ENCODE peak calls at places on chromosomes 13 and 19, in six cellular contexts. One of them, this sample, is unnamed.

GRCh38 chr13:50838031-50838430 is 5.5 kb downstream of the DLEU7 start:
- DNase-seq in breast epithelium: no peak
- DNase-seq in activated naive CD4-positive, alpha-beta T cell treated with anti-CD3 and anti-CD28 coated beads for 36 hours: no peak
- DNase-seq in stimulated activated CD8-positive, alpha-beta memory T cell treated with anti-CD3 and anti-CD28 coated beads, Interleukin-7, amount 100 ng/mL, for 24 hours: no peak
- DNase-seq in osteocyte: no peak
- DNase-seq in activated CD4-positive, CD25-positive, alpha-beta regulatory T cell treated with anti-CD3 and anti-CD28 coated beads, Interleukin-2, amount 50 U/mL, for 16 hours: no peak
- DNase-seq in this sample: no peak

GRCh38 chr13:75440100-75440499 is 41.9 kb downstream of the TBC1D4 start:
- DNase-seq in breast epithelium: no peak
- DNase-seq in activated naive CD4-positive, alpha-beta T cell treated with anti-CD3 and anti-CD28 coated beads for 36 hours: no peak
- DNase-seq in stimulated activated CD8-positive, alpha-beta memory T cell treated with anti-CD3 and anti-CD28 coated beads, Interleukin-7, amount 100 ng/mL, for 24 hours: no peak
- DNase-seq in osteocyte: no peak
- DNase-seq in activated CD4-positive, CD25-positive, alpha-beta regulatory T cell treated with anti-CD3 and anti-CD28 coated beads, Interleukin-2, amount 50 U/mL, for 16 hours: no peak
- DNase-seq in this sample: no peak

GRCh38 chr13:33321686-33322473 is 36.3 kb upstream of the STARD13 start:
- DNase-seq in breast epithelium: no peak
- DNase-seq in activated naive CD4-positive, alpha-beta T cell treated with anti-CD3 and anti-CD28 coated beads for 36 hours: no peak
- DNase-seq in stimulated activated CD8-positive, alpha-beta memory T cell treated with anti-CD3 and anti-CD28 coated beads, Interleukin-7, amount 100 ng/mL, for 24 hours: no peak
- DNase-seq in osteocyte: no peak
- DNase-seq in activated CD4-positive, CD25-positive, alpha-beta regulatory T cell treated with anti-CD3 and anti-CD28 coated beads, Interleukin-2, amount 50 U/mL, for 16 hours: no peak
- DNase-seq in this sample: no peak

GRCh38 chr13:110989331-110989730 is 74.5 kb upstream of the ANKRD10 start:
- DNase-seq in breast epithelium: no peak
- DNase-seq in activated naive CD4-positive, alpha-beta T cell treated with anti-CD3 and anti-CD28 coated beads for 36 hours: no peak
- DNase-seq in stimulated activated CD8-positive, alpha-beta memory T cell treated with anti-CD3 and anti-CD28 coated beads, Interleukin-7, amount 100 ng/mL, for 24 hours: no peak
- DNase-seq in osteocyte: no peak
- DNase-seq in activated CD4-positive, CD25-positive, alpha-beta regulatory T cell treated with anti-CD3 and anti-CD28 coated beads, Interleukin-2, amount 50 U/mL, for 16 hours: no peak
- DNase-seq in this sample: no peak

GRCh38 chr13:106917024-106917491 is 349.1 kb upstream of the ARGLU1 start:
- DNase-seq in breast epithelium: no peak
- DNase-seq in activated naive CD4-positive, alpha-beta T cell treated with anti-CD3 and anti-CD28 coated beads for 36 hours: no peak
- DNase-seq in stimulated activated CD8-positive, alpha-beta memory T cell treated with anti-CD3 and anti-CD28 coated beads, Interleukin-7, amount 100 ng/mL, for 24 hours: no peak
- DNase-seq in osteocyte: no peak
- DNase-seq in activated CD4-positive, CD25-positive, alpha-beta regulatory T cell treated with anti-CD3 and anti-CD28 coated beads, Interleukin-2, amount 50 U/mL, for 16 hours: no peak
- DNase-seq in this sample: no peak

GRCh38 chr19:45640849-45641273 is 1.7 kb upstream of the EML2 start:
- DNase-seq in breast epithelium: no peak
- DNase-seq in activated naive CD4-positive, alpha-beta T cell treated with anti-CD3 and anti-CD28 coated beads for 36 hours: peak
- DNase-seq in stimulated activated CD8-positive, alpha-beta memory T cell treated with anti-CD3 and anti-CD28 coated beads, Interleukin-7, amount 100 ng/mL, for 24 hours: peak
- DNase-seq in osteocyte: no peak
- DNase-seq in activated CD4-positive, CD25-positive, alpha-beta regulatory T cell treated with anti-CD3 and anti-CD28 coated beads, Interleukin-2, amount 50 U/mL, for 16 hours: no peak
- DNase-seq in this sample: no peak

GRCh38 chr13:43546260-43546659 is 240.5 kb downstream of the ENOX1 start:
- DNase-seq in breast epithelium: no peak
- DNase-seq in activated naive CD4-positive, alpha-beta T cell treated with anti-CD3 and anti-CD28 coated beads for 36 hours: no peak
- DNase-seq in stimulated activated CD8-positive, alpha-beta memory T cell treated with anti-CD3 and anti-CD28 coated beads, Interleukin-7, amount 100 ng/mL, for 24 hours: no peak
- DNase-seq in osteocyte: no peak
- DNase-seq in activated CD4-positive, CD25-positive, alpha-beta regulatory T cell treated with anti-CD3 and anti-CD28 coated beads, Interleukin-2, amount 50 U/mL, for 16 hours: no peak
- DNase-seq in this sample: no peak

GRCh38 chr19:56015756-56016155 is 29.2 kb downstream of the NLRP5 start:
- DNase-seq in breast epithelium: no peak
- DNase-seq in activated naive CD4-positive, alpha-beta T cell treated with anti-CD3 and anti-CD28 coated beads for 36 hours: no peak
- DNase-seq in stimulated activated CD8-positive, alpha-beta memory T cell treated with anti-CD3 and anti-CD28 coated beads, Interleukin-7, amount 100 ng/mL, for 24 hours: no peak
- DNase-seq in osteocyte: no peak
- DNase-seq in activated CD4-positive, CD25-positive, alpha-beta regulatory T cell treated with anti-CD3 and anti-CD28 coated beads, Interleukin-2, amount 50 U/mL, for 16 hours: no peak
- DNase-seq in this sample: no peak

GRCh38 chr13:109874921-109875454 is 88.6 kb upstream of the IRS2 start:
- DNase-seq in breast epithelium: no peak
- DNase-seq in activated naive CD4-positive, alpha-beta T cell treated with anti-CD3 and anti-CD28 coated beads for 36 hours: no peak
- DNase-seq in stimulated activated CD8-positive, alpha-beta memory T cell treated with anti-CD3 and anti-CD28 coated beads, Interleukin-7, amount 100 ng/mL, for 24 hours: no peak
- DNase-seq in osteocyte: no peak
- DNase-seq in activated CD4-positive, CD25-positive, alpha-beta regulatory T cell treated with anti-CD3 and anti-CD28 coated beads, Interleukin-2, amount 50 U/mL, for 16 hours: no peak
- DNase-seq in this sample: no peak

GRCh38 chr13:63481334-63481733 is 2065.7 kb upstream of the PCDH20 start:
- DNase-seq in breast epithelium: no peak
- DNase-seq in activated naive CD4-positive, alpha-beta T cell treated with anti-CD3 and anti-CD28 coated beads for 36 hours: no peak
- DNase-seq in stimulated activated CD8-positive, alpha-beta memory T cell treated with anti-CD3 and anti-CD28 coated beads, Interleukin-7, amount 100 ng/mL, for 24 hours: no peak
- DNase-seq in osteocyte: no peak
- DNase-seq in activated CD4-positive, CD25-positive, alpha-beta regulatory T cell treated with anti-CD3 and anti-CD28 coated beads, Interleukin-2, amount 50 U/mL, for 16 hours: no peak
- DNase-seq in this sample: no peak

GRCh38 chr13:38979891-38980627 is 10.6 kb downstream of the STOML3 start:
- DNase-seq in breast epithelium: no peak
- DNase-seq in activated naive CD4-positive, alpha-beta T cell treated with anti-CD3 and anti-CD28 coated beads for 36 hours: no peak
- DNase-seq in stimulated activated CD8-positive, alpha-beta memory T cell treated with anti-CD3 and anti-CD28 coated beads, Interleukin-7, amount 100 ng/mL, for 24 hours: no peak
- DNase-seq in osteocyte: no peak
- DNase-seq in activated CD4-positive, CD25-positive, alpha-beta regulatory T cell treated with anti-CD3 and anti-CD28 coated beads, Interleukin-2, amount 50 U/mL, for 16 hours: no peak
- DNase-seq in this sample: no peak

GRCh38 chr19:6457958-6458694 is 1.5 kb downstream of the SLC25A23 start:
- DNase-seq in breast epithelium: no peak
- DNase-seq in activated naive CD4-positive, alpha-beta T cell treated with anti-CD3 and anti-CD28 coated beads for 36 hours: no peak
- DNase-seq in stimulated activated CD8-positive, alpha-beta memory T cell treated with anti-CD3 and anti-CD28 coated beads, Interleukin-7, amount 100 ng/mL, for 24 hours: no peak
- DNase-seq in osteocyte: no peak
- DNase-seq in activated CD4-positive, CD25-positive, alpha-beta regulatory T cell treated with anti-CD3 and anti-CD28 coated beads, Interleukin-2, amount 50 U/mL, for 16 hours: no peak
- DNase-seq in this sample: no peak

GRCh38 chr19:19366691-19367396 is 38.6 kb upstream of the GATAD2A start:
- DNase-seq in breast epithelium: peak
- DNase-seq in activated naive CD4-positive, alpha-beta T cell treated with anti-CD3 and anti-CD28 coated beads for 36 hours: peak
- DNase-seq in stimulated activated CD8-positive, alpha-beta memory T cell treated with anti-CD3 and anti-CD28 coated beads, Interleukin-7, amount 100 ng/mL, for 24 hours: peak
- DNase-seq in osteocyte: no peak
- DNase-seq in activated CD4-positive, CD25-positive, alpha-beta regulatory T cell treated with anti-CD3 and anti-CD28 coated beads, Interleukin-2, amount 50 U/mL, for 16 hours: peak
- DNase-seq in this sample: no peak

This sample was measured in type B pancreatic cell.